ENCODE peak calls at places on chromosomes 6 and 20, in seven cellular contexts. U is epithelial cell of prostate; Y is WERI-Rb-1; W is CD4-positive, alpha-beta T cell; I is GM23248; A is A549; T is fibroblast of the aortic adventitia. F is an unnamed sample.

GRCh38 chr6:3571206-3571815 is 114.5 kb upstream of the SLC22A23 start:
- DNase-seq in U (no peak), Y (no peak), W (no peak), I (no peak), A (no peak), T (peak), F (no peak)

GRCh38 chr6:75830959-75831885 is 82.2 kb downstream of the MYO6 start:
- DNase-seq in U (no peak), Y (no peak), W (no peak), I (peak), A (no peak), T (peak), F (no peak)

GRCh38 chr6:163554663-163555062 is 140.1 kb downstream of the QKI start:
- DNase-seq in U (no peak), Y (peak), W (peak), I (peak), A (peak), T (peak), F (no peak)

GRCh38 chr6:4352731-4353130 is 217.4 kb upstream of the ECI2 start:
- DNase-seq in U (no peak), Y (no peak), W (no peak), I (peak), A (no peak), T (no peak), F (no peak)

GRCh38 chr6:158042245-158042798 is 60.7 kb downstream of the SYNJ2 start:
- DNase-seq in U (no peak), Y (no peak), W (no peak), I (peak), A (peak), T (peak), F (no peak)

GRCh38 chr6:14524319-14524718 is 406.7 kb downstream of the CD83 start:
- DNase-seq in U (no peak), Y (no peak), W (no peak), I (peak), A (no peak), T (peak), F (no peak)

GRCh38 chr6:3139090-3139903 is 18.0 kb downstream of the TUBB2A start:
- DNase-seq in U (peak), Y (no peak), W (no peak), I (peak), A (peak), T (no peak), F (no peak)

GRCh38 chr20:51091564-51092195 is 68.8 kb upstream of the KCNG1 start:
- DNase-seq in U (no peak), Y (no peak), W (no peak), I (no peak), A (no peak), T (no peak), F (no peak)

GRCh38 chr6:108463789-108464188 is 96.9 kb upstream of the FOXO3 start:
- DNase-seq in U (no peak), Y (no peak), W (no peak), I (no peak), A (no peak), T (no peak), F (no peak)

GRCh38 chr6:10873374-10873773 is 8.5 kb downstream of the GCM2 start:
- DNase-seq in U (no peak), Y (no peak), W (no peak), I (no peak), A (no peak), T (no peak), F (no peak)

GRCh38 chr6:129030231-129030630 is 147.3 kb downstream of the LAMA2 start:
- DNase-seq in U (no peak), Y (no peak), W (no peak), I (peak), A (no peak), T (no peak), F (no peak)

GRCh38 chr20:9520096-9520495 is 5.7 kb downstream of the LAMP5 start:
- DNase-seq in U (no peak), Y (no peak), W (no peak), I (no peak), A (no peak), T (no peak), F (no peak)

GRCh38 chr6:79646006-79646405 is 14.9 kb downstream of the SH3BGRL2 start:
- DNase-seq in U (no peak), Y (no peak), W (peak), I (no peak), A (no peak), T (no peak), F (no peak)

GRCh38 chr6:145815351-145815772 is 767 bp upstream of the FBXO30 start:
- DNase-seq in U (no peak), Y (peak), W (no peak), I (peak), A (no peak), T (no peak), F (no peak)

GRCh38 chr6:132053523-132053922 is 102.4 kb upstream of the CCN2 start:
- DNase-seq in U (no peak), Y (no peak), W (no peak), I (peak), A (no peak), T (peak), F (no peak)

GRCh38 chr6:72564231-72564630 is 57.6 kb upstream of the KCNQ5 start:
- DNase-seq in U (no peak), Y (no peak), W (no peak), I (no peak), A (no peak), T (no peak), F (no peak)

GRCh38 chr6:31055401-31055800 is 45.1 kb downstream of the MUC22 start:
- DNase-seq in U (peak), Y (no peak), W (no peak), I (no peak), A (no peak), T (no peak), F (no peak)

GRCh38 chr20:10504893-10505292 is 69.8 kb downstream of the SLX4IP start:
- DNase-seq in U (no peak), Y (no peak), W (no peak), I (no peak), A (no peak), T (peak), F (no peak)

GRCh38 chr6:156809034-156809433 is 31.9 kb downstream of the ARID1B start:
- DNase-seq in U (no peak), Y (no peak), W (no peak), I (peak), A (no peak), T (peak), F (no peak)

GRCh38 chr6:28768187-28768913 is 155.4 kb downstream of the TRIM27 start:
- DNase-seq in U (no peak), Y (no peak), W (no peak), I (no peak), A (no peak), T (no peak), F (no peak)

GRCh38 chr6:170210651-170211403 is 80.1 kb downstream of the DLL1 start:
- DNase-seq in U (no peak), Y (no peak), W (no peak), I (no peak), A (no peak), T (no peak), F (no peak)

GRCh38 chr20:50351541-50351940 is 158.6 kb upstream of the PTPN1 start:
- DNase-seq in U (no peak), Y (no peak), W (no peak), I (no peak), A (no peak), T (no peak), F (no peak)

GRCh38 chr6:4670295-4670694 is 105.9 kb upstream of the CDYL start:
- DNase-seq in U (no peak), Y (no peak), W (no peak), I (no peak), A (no peak), T (no peak), F (peak)

GRCh38 chr6:140379919-140380318 is 1005.5 kb upstream of the CITED2 start:
- DNase-seq in U (no peak), Y (no peak), W (no peak), I (peak), A (no peak), T (peak), F (no peak)

GRCh38 chr6:167103041-167103816 is 19.7 kb upstream of the CCR6 start:
- DNase-seq in U (no peak), Y (no peak), W (no peak), I (no peak), A (no peak), T (no peak), F (no peak)

GRCh38 chr6:18405477-18406293 is 18.5 kb downstream of the RNF144B start:
- DNase-seq in U (peak), Y (no peak), W (no peak), I (peak), A (peak), T (peak), F (no peak)

GRCh38 chr20:40797425-40797824 is 108.4 kb upstream of the MAFB start:
- DNase-seq in U (no peak), Y (no peak), W (no peak), I (peak), A (peak), T (peak), F (no peak)